ENCODE peak calls at places on chromosomes 11 and 22, in nine cellular contexts. Z is fibroblast of lung, I is IMR-90, T is PC-3, C is neural progenitor cell, R is mammary epithelial cell, O is SK-N-SH, E is H9, K is HCT116. X is an unnamed sample. For H3K4me1, the result is how much of the 10 kb centered on the place peaks cover.

GRCh38 chr22:20865869-20866445 is 7.2 kb downstream of the SNAP29 start:
- DNase-seq in E (no peak), Z (no peak), K (no peak), O (no peak), R (no peak), C (no peak), I (no peak), T (no peak), X (no peak)

GRCh38 chr11:103035656-103036434 is 56.1 kb downstream of the DCUN1D5 start:
- DNase-seq in E (no peak), C (peak), R (peak), T (peak), K (peak), Z (peak), O (peak), I (peak), X (peak)

GRCh38 chr11:74325649-74326645 is 14.5 kb upstream of the P4HA3 start:
- DNase-seq in Z (peak), T (no peak), C (no peak), O (no peak), R (no peak), K (no peak), I (peak), E (no peak), X (no peak)

GRCh38 chr11:36672815-36673450 is 74.9 kb upstream of the RAG2 start:
- DNase-seq in R (peak), Z (peak), K (peak), C (peak), T (peak), I (peak), O (peak), E (no peak), X (peak)

GRCh38 chr11:16226245-16226644 is 130.1 kb downstream of the SOX6 start:
- DNase-seq in R (peak), K (no peak), O (peak), E (no peak), T (peak), I (peak), C (no peak), Z (peak), X (no peak)

GRCh38 chr22:48456449-48456848 is 1371.2 kb downstream of the BRD1 start:
- DNase-seq in T (no peak), O (no peak), I (no peak), Z (no peak), R (no peak), E (no peak), K (no peak), C (no peak), X (no peak)

GRCh38 chr11:44992181-44992582 is 41.5 kb upstream of the TP53I11 start:
- DNase-seq in K (no peak), Z (no peak), I (no peak), E (peak), T (no peak), R (no peak), C (no peak), O (no peak), X (no peak)

GRCh38 chr11:74321487-74322188 is 10.2 kb upstream of the P4HA3 start:
- DNase-seq in O (peak), K (no peak), T (peak), R (peak), Z (peak), C (peak), E (no peak), I (peak), X (peak)

GRCh38 chr11:1671658-1672057 is 25.3 kb upstream of the KRTAP5-6 start:
- DNase-seq in C (no peak), Z (no peak), T (no peak), O (no peak), R (no peak), K (no peak), E (no peak), I (no peak), X (no peak)

GRCh38 chr11:74269161-74269809 is 42.2 kb downstream of the P4HA3 start:
- DNase-seq in T (no peak), I (peak), O (no peak), E (no peak), C (no peak), Z (peak), K (no peak), R (no peak), X (no peak)

GRCh38 chr22:29070490-29070889 is 2.3 kb upstream of the KREMEN1 start:
- DNase-seq in I (no peak), E (no peak), R (no peak), O (no peak), K (no peak), T (no peak), C (no peak), Z (no peak), X (no peak)

GRCh38 chr22:29072979-29073617 is at the start of gene KREMEN1:
- DNase-seq in R (no peak), E (no peak), T (no peak), K (no peak), O (no peak), I (no peak), Z (no peak), C (peak), X (no peak)

GRCh38 chr22:29072193-29072978 is 449 bp upstream of the KREMEN1 start:
- DNase-seq in T (peak), K (peak), E (peak), R (peak), Z (peak), C (peak), I (peak), O (peak), X (peak)

GRCh38 chr22:29069476-29069875 is 3.4 kb upstream of the KREMEN1 start:
- DNase-seq in I (no peak), E (no peak), Z (no peak), C (no peak), O (no peak), K (no peak), R (no peak), T (no peak), X (no peak)

DNA sequence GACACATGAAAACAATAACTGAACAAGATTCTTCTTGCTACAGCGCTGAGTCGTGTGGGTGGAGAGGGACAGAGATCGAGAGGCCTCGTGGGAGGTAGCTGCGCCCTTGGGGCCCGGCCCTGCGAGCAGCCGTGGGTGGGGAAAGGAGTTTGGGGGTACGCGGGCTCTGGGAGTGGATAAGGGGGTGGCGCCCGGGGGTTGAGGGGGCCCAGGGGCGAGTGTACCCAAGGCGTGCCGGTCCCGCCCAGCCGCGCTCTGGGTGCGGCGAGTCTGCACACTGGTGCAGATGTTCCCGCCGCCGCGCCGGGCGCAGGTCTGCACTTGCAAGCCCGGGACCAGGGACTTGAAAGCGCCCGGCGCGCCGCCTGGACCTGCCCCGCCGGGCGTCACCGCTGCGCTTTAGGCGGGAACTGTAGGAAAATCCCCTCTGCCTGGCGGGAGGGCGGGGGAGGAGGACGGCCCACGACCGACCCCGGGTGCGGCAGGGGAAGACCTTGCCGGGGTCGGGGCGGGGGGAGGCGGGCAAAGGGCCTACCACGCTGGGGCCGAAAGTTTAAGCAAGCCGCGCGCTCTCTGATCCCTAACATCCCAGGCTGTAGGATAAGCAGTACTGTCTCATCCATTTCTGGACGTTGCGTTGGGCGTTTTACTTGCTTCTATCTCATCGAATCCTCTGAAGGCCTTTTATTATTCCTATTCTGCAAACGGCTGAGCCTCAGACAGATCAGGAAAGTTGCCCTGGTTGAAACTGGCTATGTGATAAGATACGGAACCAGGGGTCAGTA is 1.4 kb upstream of the KREMEN1 start:
- DNase-seq in T (peak), O (no peak), R (peak), K (no peak), C (peak), I (peak), E (peak), Z (peak), X (peak)
- H2AFZ ChIP-seq in T (peak), O (no peak), R (peak), K (peak), C (peak), I (peak), E (peak), Z (no peak), X (peak)

DNA sequence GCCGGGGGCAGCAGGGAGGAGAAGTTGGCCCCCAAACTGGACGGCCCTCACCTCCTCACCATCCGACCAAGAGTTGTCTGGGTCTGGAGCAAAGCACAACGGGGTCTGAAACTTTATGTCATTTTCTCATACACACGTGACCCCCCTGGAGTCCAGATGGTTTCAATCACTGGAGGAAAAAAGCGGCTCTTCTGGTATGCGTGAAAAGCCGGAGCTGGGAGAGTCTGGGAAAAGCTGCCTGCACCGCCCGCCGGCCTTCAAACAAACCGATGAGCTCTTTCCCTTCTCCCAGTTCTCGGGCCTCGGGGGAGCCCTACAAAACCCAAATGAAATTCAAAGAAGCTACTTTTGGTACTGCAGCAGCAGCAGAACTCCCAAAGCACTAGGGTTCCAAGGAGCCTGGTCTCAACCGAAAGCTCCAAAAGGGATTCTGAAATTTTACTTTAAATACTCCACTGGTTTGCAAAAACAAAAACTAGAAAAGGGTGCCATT is 39.7 kb upstream of the AKIP1 start:
- DNase-seq in R (peak), C (peak), Z (peak), I (peak), T (peak), E (no peak), O (peak), K (peak), X (peak)
- TF ChIP-seq CTCF in R (no peak), C (no peak), Z (no peak), I (no peak), T (no peak), E (no peak), O (no peak), K (no peak), X (no peak)

GRCh38 chr11:43927925-43928707 is 14.3 kb upstream of the C11orf96 start:
- DNase-seq in O (no peak), E (no peak), T (no peak), C (no peak), Z (no peak), K (no peak), I (no peak), R (no peak), X (no peak)
- H3K4me1 ChIP-seq in O (half or more), E (under half), T (under half), C (under half), Z (under half), K (under half), I (under half), R (under half), X (under half)

GRCh38 chr11:114036958-114037357 is 22.6 kb upstream of the ZBTB16 start:
- DNase-seq in Z (no peak), K (no peak), I (no peak), T (no peak), E (no peak), R (no peak), C (no peak), O (no peak), X (no peak)

GRCh38 chr11:114034956-114035355 is 24.6 kb upstream of the ZBTB16 start:
- DNase-seq in E (no peak), O (no peak), C (no peak), R (no peak), T (no peak), I (no peak), K (no peak), Z (no peak), X (no peak)

GRCh38 chr11:114039551-114039950 is 20.0 kb upstream of the ZBTB16 start:
- DNase-seq in T (no peak), O (no peak), R (no peak), K (no peak), I (no peak), E (no peak), Z (peak), C (no peak), X (no peak)

GRCh38 chr11:114033572-114033971 is 25.9 kb upstream of the ZBTB16 start:
- DNase-seq in K (no peak), I (no peak), E (no peak), Z (no peak), T (no peak), C (no peak), R (no peak), O (no peak), X (no peak)

GRCh38 chr11:114036156-114036811 is 23.2 kb upstream of the ZBTB16 start:
- DNase-seq in Z (peak), O (peak), I (peak), C (peak), R (peak), E (peak), T (peak), K (peak), X (peak)
- H2AFZ ChIP-seq in Z (no peak), O (peak), I (peak), C (no peak), R (peak), E (no peak), T (peak), K (peak), X (peak)

GRCh38 chr11:125423247-125423849 is 72.7 kb downstream of the FEZ1 start:
- DNase-seq in E (no peak), R (no peak), K (peak), I (no peak), Z (no peak), O (no peak), C (no peak), T (peak), X (peak)
- TF ChIP-seq CTCF in E (peak), R (peak), K (peak), I (peak), Z (peak), O (peak), C (peak), T (peak), X (peak)

DNA sequence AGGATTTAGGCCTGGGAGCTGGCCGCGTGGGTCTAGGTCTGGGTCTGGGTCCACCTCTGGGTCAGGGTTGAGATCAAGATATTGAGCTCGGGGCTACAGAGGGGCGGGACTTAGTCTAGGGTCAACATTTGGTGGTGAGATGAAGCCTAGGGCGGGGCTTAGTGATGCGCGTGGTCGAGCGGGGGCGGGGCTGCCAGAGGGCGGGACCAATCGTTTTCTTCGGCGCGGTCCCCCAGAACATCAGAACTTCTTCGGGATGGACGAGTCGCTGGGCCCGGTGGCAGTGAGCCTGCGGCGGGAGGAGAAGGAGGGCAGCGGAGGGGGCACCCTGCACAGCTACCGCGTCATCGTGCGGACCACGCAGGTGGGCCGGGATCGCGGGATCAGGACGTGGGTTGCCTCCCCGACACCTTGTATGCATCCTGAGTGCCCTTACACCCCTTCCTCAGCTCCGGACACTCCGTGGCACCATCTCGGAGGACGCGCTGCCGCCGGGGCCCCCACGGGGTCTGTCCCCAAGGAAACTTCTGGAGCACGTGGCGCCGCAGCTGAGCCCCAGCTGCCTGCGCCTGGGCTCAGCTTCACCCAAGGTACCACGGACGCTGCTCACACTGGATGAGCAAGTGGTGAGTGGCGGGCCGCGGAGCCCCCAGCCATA is 4.2 kb downstream of the SIPA1 start:
- DNase-seq in K (no peak), Z (no peak), I (no peak), C (peak), T (no peak), O (no peak), R (no peak), E (peak), X (peak)
- H3K4me1 ChIP-seq in K (under half), Z (under half), I (under half), C (under half), T (under half), O (under half), R (under half), E (under half), X (under half)

GRCh38 chr11:128201006-128201405 is 386.4 kb downstream of the ETS1 start:
- DNase-seq in I (no peak), O (no peak), Z (no peak), E (no peak), C (no peak), R (no peak), T (no peak), K (no peak), X (no peak)

GRCh38 chr11:128198206-128198605 is 389.2 kb downstream of the ETS1 start:
- DNase-seq in E (no peak), R (no peak), T (no peak), C (no peak), K (no peak), O (no peak), I (no peak), Z (peak), X (no peak)

GRCh38 chr11:128200467-128200866 is 386.9 kb downstream of the ETS1 start:
- DNase-seq in T (no peak), E (no peak), K (no peak), R (no peak), O (no peak), Z (no peak), I (no peak), C (no peak), X (no peak)

GRCh38 chr11:128204898-128205297 is 382.5 kb downstream of the ETS1 start:
- DNase-seq in I (no peak), Z (no peak), C (no peak), E (no peak), O (no peak), R (no peak), K (no peak), T (no peak), X (no peak)

GRCh38 chr11:128201801-128202200 is 385.6 kb downstream of the ETS1 start:
- DNase-seq in T (no peak), R (no peak), E (no peak), O (no peak), Z (no peak), C (no peak), I (no peak), K (no peak), X (no peak)
- H2AFZ ChIP-seq in T (no peak), R (peak), E (no peak), O (no peak), Z (no peak), C (no peak), I (no peak), K (no peak), X (no peak)

DNA sequence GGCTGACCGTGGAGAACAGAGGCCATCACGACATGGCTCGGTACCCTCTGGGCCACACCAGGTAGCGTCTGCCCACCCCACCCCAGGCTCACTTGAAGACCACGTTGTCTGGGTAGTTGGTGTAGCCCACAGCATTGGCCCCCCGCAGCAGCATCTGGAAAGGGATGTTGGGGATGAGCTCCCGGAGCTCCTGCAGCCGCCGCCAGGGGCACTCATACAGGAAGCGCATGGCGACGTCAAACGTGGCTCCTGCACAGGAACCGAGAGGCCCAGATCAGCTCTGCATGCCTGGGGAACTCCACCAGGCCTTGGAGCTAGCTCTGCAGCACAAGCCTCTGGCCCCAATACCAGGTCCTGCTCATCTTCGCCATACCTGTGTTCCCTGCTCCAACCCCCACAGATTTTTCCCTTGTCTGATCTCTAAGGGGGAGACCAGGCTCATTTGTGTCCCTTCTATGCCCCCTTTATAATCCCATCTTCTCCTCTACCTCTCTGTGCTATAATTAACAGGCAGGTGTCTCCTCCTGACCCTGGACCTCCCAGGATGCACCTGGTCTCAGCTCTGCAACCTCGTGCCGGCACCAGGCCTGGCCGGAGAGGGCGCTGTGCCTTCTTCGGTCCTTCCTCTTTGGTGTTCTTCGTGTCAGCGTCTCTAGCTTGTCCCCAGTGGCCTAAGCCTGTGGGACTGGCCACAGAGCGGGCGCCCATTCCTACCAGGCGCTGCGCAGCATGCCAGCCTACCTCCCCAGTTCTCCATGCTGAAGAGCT is 5.0 kb upstream of the LRFN4 start:
- DNase-seq in K (no peak), R (no peak), E (peak), C (peak), Z (no peak), T (no peak), O (peak), I (no peak), X (peak)
- TF ChIP-seq CTCF in K (peak), R (no peak), E (peak), C (peak), Z (no peak), T (peak), O (no peak), I (peak), X (peak)